ENCODE peak calls at places on chromosomes 2 and 18, in five cellular contexts. X, E, R, N and H are unnamed samples.

GRCh38 chr2:239355724-239356123 is 45.1 kb downstream of the HDAC4 start:
- DNase-seq in X (no peak), E (no peak), R (no peak), N (peak), H (no peak)

GRCh38 chr2:158502984-158503383 is 46.2 kb downstream of the PKP4 start:
- DNase-seq in X (no peak), E (no peak), R (no peak), N (peak), H (peak)

GRCh38 chr2:2898744-2899143 is 478.9 kb downstream of the EIPR1 start:
- DNase-seq in X (no peak), E (no peak), R (no peak), N (no peak), H (no peak)

GRCh38 chr2:7748717-7749415 is 831.7 kb downstream of the RNF144A start:
- DNase-seq in X (no peak), E (no peak), R (no peak), N (no peak), H (peak)

GRCh38 chr2:173834124-173834523 is 131.0 kb downstream of the SP3 start:
- DNase-seq in X (no peak), E (no peak), R (no peak), N (no peak), H (no peak)

GRCh38 chr2:186841940-186842339 is 7.0 kb downstream of the ZSWIM2 start:
- DNase-seq in X (no peak), E (no peak), R (no peak), N (peak), H (peak)

GRCh38 chr2:231037202-231037730 is at the start of gene C2orf72:
- DNase-seq in X (no peak), E (no peak), R (no peak), N (no peak), H (no peak)

GRCh38 chr2:151560289-151560688 is 150.6 kb downstream of the RIF1 start:
- DNase-seq in X (no peak), E (no peak), R (no peak), N (peak), H (peak)

GRCh38 chr2:28544405-28544914 is 48.6 kb downstream of the PLB1 start:
- DNase-seq in X (no peak), E (no peak), R (no peak), N (no peak), H (no peak)

GRCh38 chr2:227366861-227367800 is 12.0 kb downstream of the TM4SF20 start:
- DNase-seq in X (peak), E (no peak), R (no peak), N (peak), H (peak)

GRCh38 chr18:61581578-61582204 is 248.5 kb downstream of the CDH20 start:
- DNase-seq in X (no peak), E (peak), R (peak), N (peak), H (peak)

GRCh38 chr2:48471048-48471474 is 58.9 kb upstream of the STON1 start:
- DNase-seq in X (no peak), E (no peak), R (no peak), N (peak), H (peak)

GRCh38 chr2:84202166-84202565 is 256.9 kb downstream of the SUCLG1 start:
- DNase-seq in X (no peak), E (no peak), R (no peak), N (no peak), H (no peak)

DNA sequence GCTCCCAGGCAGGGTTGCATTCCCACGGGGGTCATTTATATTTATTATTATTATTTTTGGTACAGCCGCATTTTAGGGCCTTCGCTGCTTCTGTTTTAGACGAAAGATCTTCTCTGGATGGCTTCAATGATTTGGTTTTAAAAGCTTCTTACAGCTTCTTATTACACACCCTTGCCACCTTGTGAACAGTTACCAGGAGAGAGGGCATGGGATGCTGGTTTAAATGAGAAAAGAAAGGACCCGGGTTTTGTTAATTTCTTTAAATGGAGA is 1.7 kb downstream of the SH3RF3 start:
- DNase-seq in X (no peak), E (no peak), R (no peak), N (no peak), H (no peak)
- H3K4me3 ChIP-seq in X (peak), E (peak), R (no peak), N (peak), H (peak)

GRCh38 chr2:47016172-47016913 is 100.7 kb upstream of the MCFD2 start:
- DNase-seq in X (no peak), E (peak), R (no peak), N (peak), H (peak)
- TF ChIP-seq CTCF in X (no peak), E (no peak), R (no peak), N (peak), H (peak)

GRCh38 chr2:202015035-202015345 is 18.7 kb upstream of the FZD7 start:
- DNase-seq in X (no peak), E (no peak), R (no peak), N (no peak), H (no peak)
- H3K4me3 ChIP-seq in X (no peak), E (no peak), R (no peak), N (no peak), H (no peak)

DNA sequence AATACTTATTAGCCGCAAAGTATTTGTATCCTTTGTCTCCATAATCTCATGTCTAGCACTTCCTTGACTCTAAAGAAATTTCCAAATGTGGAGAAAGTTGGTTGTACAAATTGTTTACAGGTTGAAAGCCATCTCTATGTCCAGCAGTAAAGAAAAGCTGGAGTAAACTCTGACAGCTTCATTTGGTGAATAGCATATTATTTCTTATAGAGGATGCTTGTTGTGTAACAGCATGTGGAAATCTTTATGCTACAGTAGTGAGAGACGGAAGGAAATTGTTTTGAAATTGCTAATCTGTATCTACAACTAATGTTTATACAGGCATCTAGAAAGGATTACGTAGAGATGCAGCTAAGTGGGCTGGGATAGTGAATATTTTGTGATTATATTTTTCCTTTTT is 78.5 kb downstream of the UGGT1 start:
- DNase-seq in X (no peak), E (no peak), R (no peak), N (peak), H (no peak)
- TF ChIP-seq CTCF in X (no peak), E (no peak), R (no peak), N (no peak), H (no peak)

GRCh38 chr18:70172225-70172624 is 33.3 kb downstream of the RTTN start:
- DNase-seq in X (no peak), E (no peak), R (no peak), N (peak), H (peak)

GRCh38 chr18:70166668-70167067 is 38.8 kb downstream of the RTTN start:
- DNase-seq in X (no peak), E (no peak), R (no peak), N (no peak), H (peak)

GRCh38 chr18:70175216-70175615 is 30.3 kb downstream of the RTTN start:
- DNase-seq in X (no peak), E (no peak), R (no peak), N (no peak), H (no peak)

GRCh38 chr18:70165936-70166335 is 39.6 kb downstream of the RTTN start:
- DNase-seq in X (no peak), E (no peak), R (no peak), N (no peak), H (peak)

DNA sequence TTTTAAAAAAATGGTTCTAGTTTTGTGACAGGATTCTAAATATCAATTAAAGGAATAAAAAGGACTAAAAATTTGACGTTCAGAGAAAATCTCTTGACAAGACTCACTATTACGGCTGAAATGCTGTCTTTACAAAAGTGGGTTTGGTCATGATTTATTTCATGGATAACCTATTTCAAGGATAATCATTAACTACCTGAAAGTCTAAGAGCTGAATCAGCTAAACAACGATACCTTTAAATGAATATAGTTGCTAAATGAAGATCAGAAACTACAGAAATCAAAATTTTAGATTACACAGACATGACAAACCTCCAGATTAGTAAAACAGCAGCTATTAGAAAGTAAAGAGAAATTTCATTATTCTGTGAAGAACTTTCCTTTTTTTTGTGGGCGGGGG is 35.7 kb downstream of the RTTN start:
- DNase-seq in X (no peak), E (no peak), R (no peak), N (no peak), H (no peak)
- H3K4me3 ChIP-seq in X (no peak), E (no peak), R (no peak), N (no peak), H (no peak)

DNA sequence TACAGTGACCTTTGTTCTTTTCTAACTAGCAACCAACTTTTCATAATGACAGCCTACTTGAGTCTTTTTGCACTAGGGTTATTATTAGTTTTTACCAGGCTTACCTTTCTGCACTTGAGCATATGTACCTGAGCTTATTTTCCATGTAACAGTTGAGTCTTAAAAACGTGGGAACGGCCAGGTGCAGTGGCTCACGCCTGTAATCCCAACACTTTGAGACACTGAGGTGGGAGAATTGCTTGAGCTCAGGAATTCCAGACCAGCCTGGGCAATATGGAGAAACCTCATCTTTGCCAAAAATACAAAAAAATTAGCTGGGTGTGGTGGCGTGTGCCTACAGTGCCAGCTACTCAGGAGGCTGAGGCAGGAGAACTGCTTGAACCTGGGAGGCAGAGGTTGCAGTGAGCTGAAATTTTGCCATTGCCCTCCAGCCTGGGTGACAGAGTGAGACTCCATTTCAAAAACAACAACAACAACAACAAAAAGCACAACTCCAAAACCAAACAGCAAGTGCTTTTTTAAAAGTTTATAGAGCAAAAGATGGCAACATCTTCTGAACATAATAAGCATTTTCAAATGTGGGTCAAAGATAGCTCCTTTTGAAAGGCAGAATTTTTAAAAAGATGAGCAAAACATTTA is 57.1 kb upstream of the CD28 start:
- DNase-seq in X (no peak), E (no peak), R (no peak), N (no peak), H (no peak)
- TF ChIP-seq CTCF in X (no peak), E (no peak), R (no peak), N (no peak), H (no peak)